ENCODE peak calls at places on chromosome 2, in six cellular contexts. Z, D, C, W, P and K are unnamed samples.

GRCh38 chr2:26299488-26300092 is 46.4 kb upstream of the SELENOI start:
- DNase-seq in P (peak; percentile 7), D (no peak), Z (peak; percentile 66), W (peak; percentile 77), C (no peak), K (no peak)

GRCh38 chr2:201149064-201149820 is 33.3 kb downstream of the CFLAR start:
- DNase-seq in P (no peak), W (peak; percentile 86), Z (peak; percentile 79), D (peak; percentile 77), C (no peak), K (no peak)

GRCh38 chr2:69143726-69144360 is 130.9 kb downstream of the ANTXR1 start:
- DNase-seq in P (no peak), C (no peak), D (no peak), Z (no peak), W (no peak), K (no peak)

GRCh38 chr2:134133622-134134312 is 120.1 kb upstream of the MGAT5 start:
- DNase-seq in P (no peak), Z (no peak), C (no peak), D (no peak), W (no peak), K (no peak)

GRCh38 chr2:188235364-188235763 is 56.3 kb upstream of the GULP1 start:
- DNase-seq in P (no peak), D (no peak), W (no peak), C (no peak), Z (no peak), K (no peak)

GRCh38 chr2:86372641-86373502 is 35.4 kb upstream of the REEP1 start:
- DNase-seq in P (peak; percentile 44), C (peak; percentile 46), Z (peak; percentile 66), D (no peak), W (peak; percentile 66), K (peak; percentile 51)

GRCh38 chr2:217165547-217165946 is 305.7 kb upstream of the TNP1 start:
- DNase-seq in P (no peak), D (no peak), Z (no peak), W (no peak), C (no peak), K (no peak)

GRCh38 chr2:172239944-172240590 is 137.4 kb upstream of the DLX2 start:
- DNase-seq in P (no peak), W (no peak), Z (no peak), C (no peak), D (no peak), K (no peak)

GRCh38 chr2:172919732-172920131 is 155.9 kb upstream of the MAP3K20 start:
- DNase-seq in W (no peak), P (no peak), D (no peak), C (no peak), Z (no peak), K (no peak)

GRCh38 chr2:217837001-217837491 is 165.7 kb downstream of the TNS1 start:
- DNase-seq in P (peak; percentile 28), C (no peak), D (no peak), Z (peak; percentile 60), W (peak; percentile 87), K (no peak)

GRCh38 chr2:171271380-171271779 is 110.7 kb upstream of the TLK1 start:
- DNase-seq in W (no peak), C (no peak), D (no peak), Z (no peak), P (no peak), K (no peak)

GRCh38 chr2:47313141-47313691 is 89.7 kb upstream of the MSH2 start:
- DNase-seq in W (peak; percentile 35), P (no peak), C (peak; percentile 49), D (no peak), Z (peak; percentile 83), K (peak; percentile 39)

GRCh38 chr2:118851650-118852049 is 4.2 kb upstream of the EN1 start:
- DNase-seq in C (no peak), W (no peak), D (no peak), P (no peak), Z (no peak), K (no peak)

GRCh38 chr2:171523969-171524401 is 1.7 kb downstream of the CYBRD1 start:
- DNase-seq in Z (peak; percentile 8), D (no peak), C (no peak), W (peak; percentile 48), P (no peak), K (no peak)

GRCh38 chr2:236570081-236570979 is 705 bp downstream of the ACKR3 start:
- DNase-seq in W (no peak), Z (no peak), C (peak; percentile 14), D (no peak), P (no peak), K (no peak)

GRCh38 chr2:209933499-209934458 is 68.7 kb upstream of the RPE start:
- DNase-seq in P (no peak), D (no peak), Z (no peak), W (peak; percentile 86), C (no peak), K (no peak)

GRCh38 chr2:98539056-98539735 is 69.1 kb downstream of the COA5 start:
- DNase-seq in C (peak; percentile 80), W (no peak), P (no peak), Z (no peak), D (no peak), K (no peak)

GRCh38 chr2:173802518-173802917 is 162.7 kb downstream of the SP3 start:
- DNase-seq in W (no peak), D (no peak), C (no peak), Z (no peak), P (no peak), K (no peak)

GRCh38 chr2:71927757-71928715 is 219.6 kb downstream of the CYP26B1 start:
- DNase-seq in C (no peak), Z (no peak), P (no peak), W (no peak), D (no peak), K (no peak)

GRCh38 chr2:37599688-37600525 is 71.5 kb downstream of the CDC42EP3 start:
- DNase-seq in D (no peak), P (no peak), W (no peak), C (no peak), Z (no peak), K (no peak)

GRCh38 chr2:17164550-17164949 is 353.7 kb downstream of the RAD51AP2 start:
- DNase-seq in C (no peak), W (no peak), P (no peak), D (no peak), Z (no peak), K (no peak)

GRCh38 chr2:15912203-15912602 is 28.1 kb upstream of the MYCN start:
- DNase-seq in P (no peak), D (no peak), W (peak; percentile 74), C (peak; percentile 41), Z (no peak), K (peak; percentile 58)

GRCh38 chr2:218861645-218862318 is 2.2 kb downstream of the WNT6 start:
- DNase-seq in Z (no peak), W (no peak), C (no peak), P (no peak), D (no peak), K (no peak)

GRCh38 chr2:176181551-176181950 is 6.9 kb upstream of the HOXD1 start:
- DNase-seq in C (no peak), Z (no peak), D (no peak), P (no peak), W (no peak), K (no peak)

GRCh38 chr2:214577769-214578168 is 166.9 kb downstream of the VWC2L start:
- DNase-seq in W (no peak), Z (no peak), D (no peak), C (no peak), P (no peak), K (no peak)

GRCh38 chr2:19538411-19538963 is 180.1 kb upstream of the OSR1 start:
- DNase-seq in P (no peak), C (no peak), Z (peak; percentile 90), D (peak; percentile 88), W (peak; percentile 97), K (no peak)

GRCh38 chr2:189854956-189855355 is 70.7 kb downstream of the PMS1 start:
- DNase-seq in W (no peak), Z (no peak), D (no peak), C (no peak), P (no peak), K (no peak)

GRCh38 chr2:9974344-9974743 is 22.9 kb downstream of the GRHL1 start:
- DNase-seq in D (no peak), C (no peak), W (no peak), Z (no peak), P (no peak), K (no peak)

GRCh38 chr2:64837925-64838641 is 151.1 kb upstream of the SLC1A4 start:
- DNase-seq in Z (peak; percentile 83), C (no peak), P (no peak), W (no peak), D (no peak), K (no peak)

GRCh38 chr2:167048829-167049228 is 160.5 kb downstream of the XIRP2 start:
- DNase-seq in Z (no peak), C (no peak), W (no peak), D (no peak), P (no peak), K (no peak)

GRCh38 chr2:186853871-186854435 is 5.0 kb upstream of the ZSWIM2 start:
- DNase-seq in W (peak; percentile 21), P (no peak), D (peak; percentile 10), Z (no peak), C (no peak), K (no peak)